ENCODE peak calls at places on chromosome 9, in seven cellular contexts. Z is SW480; V is glomerular endothelial cell; E is activated T-cell treated with anti-CD3 and anti-CD28 coated beads, Interleukin-2, amount 50 U/mL, for 72 hours; W is NCI-H2171 treated with DMSO at 0.1 percent for 48 hours; I is HTR-8/SVneo; B is NCI-H2029. F is an unnamed sample.

GRCh38 chr9:129889461-129889935 is 54.2 kb downstream of the USP20 start:
- DNase-seq in Z (no peak), W (no peak), E (peak), I (no peak), V (no peak), B (no peak), F (no peak)

GRCh38 chr9:133696036-133696435 is 42.1 kb downstream of the SARDH start:
- DNase-seq in E (no peak), B (no peak), Z (no peak), I (no peak), W (no peak), V (no peak), F (no peak)

GRCh38 chr9:126117158-126117425 is 209.5 kb upstream of the MVB12B start:
- DNase-seq in Z (no peak), E (no peak), B (no peak), V (no peak), I (no peak), W (no peak), F (no peak)

GRCh38 chr9:112174965-112175795 is at the start of gene SUSD1:
- DNase-seq in Z (peak), V (no peak), I (no peak), W (peak), E (peak), B (no peak), F (no peak)

GRCh38 chr9:120151806-120152205 is 428.2 kb downstream of the CDK5RAP2 start:
- DNase-seq in I (no peak), B (no peak), V (no peak), Z (no peak), W (no peak), E (no peak), F (no peak)

GRCh38 chr9:22446950-22447606 is 454 bp downstream of the DMRTA1 start:
- DNase-seq in V (no peak), E (peak), B (peak), Z (no peak), I (peak), W (peak), F (no peak)

GRCh38 chr9:12680757-12681156 is 12.4 kb upstream of the TYRP1 start:
- DNase-seq in B (no peak), I (no peak), Z (no peak), V (no peak), E (no peak), W (no peak), F (peak)

GRCh38 chr9:116626762-116627161 is 60.3 kb upstream of the TRIM32 start:
- DNase-seq in I (no peak), W (no peak), V (no peak), B (no peak), E (no peak), Z (no peak), F (no peak)

GRCh38 chr9:70574222-70574837 is 159.9 kb upstream of the KLF9 start:
- DNase-seq in I (no peak), V (no peak), W (no peak), Z (no peak), B (peak), E (no peak), F (peak)

GRCh38 chr9:96367943-96368342 is 15.6 kb downstream of the SLC35D2 start:
- DNase-seq in E (no peak), I (no peak), B (no peak), W (no peak), Z (no peak), V (no peak), F (no peak)

GRCh38 chr9:111917980-111918379 is 21.4 kb downstream of the UGCG start:
- DNase-seq in W (no peak), B (no peak), Z (no peak), E (no peak), V (no peak), I (no peak), F (no peak)

GRCh38 chr9:131776473-131776872 is 36.6 kb upstream of the RAPGEF1 start:
- DNase-seq in B (no peak), I (no peak), W (no peak), Z (no peak), E (peak), V (no peak), F (no peak)

GRCh38 chr9:119968837-119969707 is 599.8 kb upstream of the BRINP1 start:
- DNase-seq in W (peak), B (peak), V (no peak), E (peak), Z (peak), I (peak), F (peak)

GRCh38 chr9:118782790-118783463 is 586.3 kb downstream of the BRINP1 start:
- DNase-seq in B (no peak), V (no peak), W (peak), E (no peak), I (no peak), Z (no peak), F (no peak)

GRCh38 chr9:18043978-18044377 is 430.0 kb upstream of the ADAMTSL1 start:
- DNase-seq in V (no peak), Z (no peak), B (no peak), I (no peak), W (no peak), E (no peak), F (no peak)

GRCh38 chr9:123335227-123335985 is 20.6 kb upstream of the CRB2 start:
- DNase-seq in B (no peak), W (no peak), I (peak), V (no peak), E (no peak), Z (no peak), F (peak)

GRCh38 chr9:72384710-72385475 is 19.9 kb upstream of the ZFAND5 start:
- DNase-seq in I (no peak), V (no peak), B (no peak), W (peak), E (no peak), Z (no peak), F (peak)

GRCh38 chr9:31137151-31137849 is 1247.1 kb upstream of the ACO1 start:
- DNase-seq in Z (peak), B (no peak), W (no peak), V (no peak), E (no peak), I (peak), F (peak)

GRCh38 chr9:106104887-106105286 is 410.5 kb downstream of the TMEM38B start:
- DNase-seq in Z (no peak), I (no peak), W (no peak), B (no peak), V (no peak), E (no peak), F (no peak)

GRCh38 chr9:26665676-26666075 is 226.9 kb downstream of the CAAP1 start:
- DNase-seq in V (no peak), B (no peak), E (no peak), W (no peak), I (no peak), Z (no peak), F (no peak)

GRCh38 chr9:80664327-80665210 is 1024.8 kb downstream of the TLE1 start:
- DNase-seq in V (no peak), E (no peak), B (no peak), W (no peak), Z (peak), I (no peak), F (peak)